ENCODE peak calls at places on chromosomes 1 and 21, in four cellular contexts. A is cardiac muscle cell, Q is neural progenitor cell, J is heart left ventricle. U is an unnamed sample.

GRCh38 chr1:84721152-84721551 is 30.9 kb upstream of the SSX2IP start:
- DNase-seq in A (no peak), Q (no peak), J (no peak), U (no peak)

GRCh38 chr1:193799948-193800690 is 613.7 kb upstream of the B3GALT2 start:
- DNase-seq in A (no peak), Q (no peak), J (no peak), U (no peak)

GRCh38 chr21:14737922-14738321 is 191.8 kb upstream of the SAMSN1 start:
- DNase-seq in A (peak), Q (peak), J (no peak), U (no peak)

GRCh38 chr1:53278294-53278693 is 40.0 kb upstream of the MAGOH start:
- DNase-seq in A (no peak), Q (peak), J (peak), U (peak)

GRCh38 chr1:109078317-109078716 is 2.5 kb upstream of the TAF13 start:
- DNase-seq in A (no peak), Q (no peak), J (no peak), U (no peak)

GRCh38 chr1:95281781-95282495 is 47.9 kb downstream of the RWDD3 start:
- DNase-seq in A (no peak), Q (no peak), J (no peak), U (no peak)

GRCh38 chr1:60880202-60880601 is 202.2 kb upstream of the NFIA start:
- DNase-seq in A (no peak), Q (no peak), J (no peak), U (no peak)

GRCh38 chr1:20078166-20078565 is 8.2 kb downstream of the PLA2G5 start:
- DNase-seq in A (no peak), Q (no peak), J (no peak), U (no peak)

GRCh38 chr1:74412244-74412643 is 100.2 kb downstream of the LRRC53 start:
- DNase-seq in A (no peak), Q (no peak), J (no peak), U (no peak)

GRCh38 chr21:17911628-17912027 is 92.5 kb upstream of the C21orf91 start:
- DNase-seq in A (no peak), Q (no peak), J (no peak), U (no peak)

GRCh38 chr1:234019387-234019786 is 114.9 kb downstream of the SLC35F3 start:
- DNase-seq in A (no peak), Q (no peak), J (no peak), U (no peak)

GRCh38 chr1:81007024-81007423 is 793.7 kb upstream of the ADGRL2 start:
- DNase-seq in A (no peak), Q (no peak), J (no peak), U (no peak)

GRCh38 chr1:46041974-46042373 is 90.5 kb downstream of the PIK3R3 start:
- DNase-seq in A (no peak), Q (no peak), J (peak), U (no peak)

GRCh38 chr1:52454111-52454510 is 49.7 kb downstream of the PRPF38A start:
- DNase-seq in A (no peak), Q (no peak), J (no peak), U (no peak)

GRCh38 chr1:177857285-177857684 is 112.6 kb downstream of the SEC16B start:
- DNase-seq in A (no peak), Q (no peak), J (no peak), U (no peak)

GRCh38 chr1:15328245-15328784 is 81.3 kb downstream of the FHAD1 start:
- DNase-seq in A (no peak), Q (no peak), J (no peak), U (no peak)

GRCh38 chr1:15326691-15327530 is 79.9 kb downstream of the FHAD1 start:
- DNase-seq in A (no peak), Q (peak), J (no peak), U (no peak)

GRCh38 chr1:15329481-15329815 is 80.2 kb upstream of the EFHD2 start:
- DNase-seq in A (no peak), Q (no peak), J (no peak), U (no peak)

GRCh38 chr1:15330028-15330427 is 79.7 kb upstream of the EFHD2 start:
- DNase-seq in A (no peak), Q (no peak), J (no peak), U (no peak)

GRCh38 chr1:15328785-15329480 is 80.8 kb upstream of the EFHD2 start:
- DNase-seq in A (peak), Q (no peak), J (peak), U (no peak)
- TF ChIP-seq CTCF in A (peak), Q (no peak), J (peak), U (no peak)

GRCh38 chr1:9428601-9429368 is 110.5 kb upstream of the SLC25A33 start:
- DNase-seq in A (peak), Q (peak), J (peak), U (peak)
- TF ChIP-seq CTCF in A (no peak), Q (peak), J (peak), U (peak)

GRCh38 chr1:192700834-192701271 is 64.9 kb downstream of the RGS13 start:
- DNase-seq in A (peak), Q (no peak), J (no peak), U (no peak)
- TF ChIP-seq CTCF in A (no peak), Q (no peak), J (no peak), U (no peak)

GRCh38 chr1:244011796-244012195 is 39.3 kb upstream of the ZBTB18 start:
- DNase-seq in A (no peak), Q (no peak), J (no peak), U (no peak)

GRCh38 chr1:244011251-244011650 is 39.8 kb upstream of the ZBTB18 start:
- DNase-seq in A (no peak), Q (no peak), J (no peak), U (no peak)

GRCh38 chr1:244012232-244012631 is 38.9 kb upstream of the ZBTB18 start:
- DNase-seq in A (no peak), Q (peak), J (no peak), U (no peak)

GRCh38 chr1:244010191-244010590 is 40.9 kb upstream of the ZBTB18 start:
- DNase-seq in A (no peak), Q (peak), J (no peak), U (no peak)

DNA sequence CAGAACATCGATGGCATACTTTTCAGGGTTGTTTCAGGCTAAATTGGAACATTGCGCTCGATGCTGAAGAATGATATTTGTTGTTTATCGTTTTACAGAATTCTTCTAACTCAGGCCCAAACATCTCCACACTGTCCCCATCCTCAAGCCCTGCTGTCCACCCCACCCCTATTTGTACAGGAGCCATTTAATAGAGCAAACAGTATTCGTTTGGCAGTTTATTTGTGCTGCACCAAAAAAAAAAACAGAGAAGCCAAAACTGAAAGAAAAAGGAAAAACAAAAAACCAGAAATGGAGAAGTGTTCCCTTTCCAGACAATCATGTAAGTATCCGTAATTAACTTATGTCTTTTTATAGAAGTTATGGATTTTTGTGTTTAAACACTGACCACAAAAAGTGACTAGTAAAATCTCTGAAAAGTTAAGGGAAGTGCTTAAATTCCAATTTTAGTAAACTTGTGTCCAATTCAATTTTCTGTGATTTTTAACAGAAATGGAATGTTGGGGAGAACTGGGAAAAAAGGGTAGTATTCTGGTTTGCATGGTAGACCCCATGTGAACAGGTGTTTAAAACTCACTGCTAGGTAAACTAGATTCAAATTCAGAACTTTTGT is 40.4 kb upstream of the ZBTB18 start:
- DNase-seq in A (no peak), Q (no peak), J (no peak), U (no peak)
- TF ChIP-seq CTCF in A (no peak), Q (no peak), J (no peak), U (no peak)

GRCh38 chr1:160261878-160262794 is at the start of gene DCAF8:
- DNase-seq in A (peak), Q (peak), J (peak), U (peak)
- TF ChIP-seq CTCF in A (no peak), Q (no peak), J (no peak), U (no peak)

GRCh38 chr1:213440766-213441165 is 389.7 kb downstream of the RPS6KC1 start:
- DNase-seq in A (peak), Q (no peak), J (no peak), U (no peak)
- TF ChIP-seq CTCF in A (no peak), Q (no peak), J (no peak), U (no peak)

GRCh38 chr1:198072177-198072576 is 84.6 kb upstream of the NEK7 start:
- DNase-seq in A (peak), Q (no peak), J (no peak), U (no peak)
- TF ChIP-seq CTCF in A (peak), Q (peak), J (peak), U (no peak)

GRCh38 chr1:231720652-231721325 is 94.2 kb downstream of the DISC1 start:
- DNase-seq in A (no peak), Q (no peak), J (no peak), U (no peak)

GRCh38 chr1:231723146-231723545 is 96.6 kb downstream of the DISC1 start:
- DNase-seq in A (no peak), Q (no peak), J (no peak), U (no peak)

GRCh38 chr1:231724041-231724440 is 97.5 kb downstream of the DISC1 start:
- DNase-seq in A (no peak), Q (no peak), J (no peak), U (no peak)

GRCh38 chr1:231727171-231727570 is 100.6 kb downstream of the DISC1 start:
- DNase-seq in A (no peak), Q (no peak), J (no peak), U (no peak)

DNA sequence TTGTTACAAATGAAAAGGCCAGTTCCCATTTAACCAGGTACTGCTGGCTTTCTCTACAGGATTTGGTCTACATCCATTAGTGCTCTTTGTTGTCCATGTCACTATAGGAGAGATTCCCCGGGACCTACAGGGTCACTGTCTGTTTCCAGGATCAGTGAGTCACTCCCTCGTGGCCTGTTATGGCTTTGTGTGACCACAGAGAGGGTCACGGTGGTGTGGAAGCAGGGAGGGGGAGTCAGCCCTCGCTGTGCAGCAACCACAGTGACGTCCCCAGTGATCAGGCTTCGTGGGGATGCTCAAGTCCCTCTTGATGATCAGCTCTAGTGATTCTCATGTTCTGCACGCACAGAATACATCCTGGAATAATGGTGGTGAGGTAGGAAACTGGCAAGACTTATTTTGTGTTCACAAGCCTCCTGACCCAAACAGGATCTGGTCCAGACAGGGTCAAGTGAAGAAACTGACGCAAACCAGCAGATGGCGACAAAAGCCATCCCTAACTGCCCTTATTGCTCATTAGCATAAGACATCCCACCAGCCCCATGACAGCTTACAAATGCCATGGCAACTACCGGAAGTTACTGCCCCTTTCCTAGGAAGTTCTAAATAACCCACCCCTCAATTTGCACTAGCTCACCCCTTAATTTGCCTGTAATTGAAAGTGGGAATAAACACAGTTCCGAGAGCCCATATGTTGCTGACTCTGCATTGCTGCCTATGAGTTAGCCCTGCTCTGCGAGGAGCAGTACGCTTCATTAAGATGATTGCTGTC is 98.5 kb downstream of the DISC1 start:
- DNase-seq in A (peak), Q (peak), J (no peak), U (no peak)
- TF ChIP-seq CTCF in A (peak), Q (peak), J (peak), U (peak)

DNA sequence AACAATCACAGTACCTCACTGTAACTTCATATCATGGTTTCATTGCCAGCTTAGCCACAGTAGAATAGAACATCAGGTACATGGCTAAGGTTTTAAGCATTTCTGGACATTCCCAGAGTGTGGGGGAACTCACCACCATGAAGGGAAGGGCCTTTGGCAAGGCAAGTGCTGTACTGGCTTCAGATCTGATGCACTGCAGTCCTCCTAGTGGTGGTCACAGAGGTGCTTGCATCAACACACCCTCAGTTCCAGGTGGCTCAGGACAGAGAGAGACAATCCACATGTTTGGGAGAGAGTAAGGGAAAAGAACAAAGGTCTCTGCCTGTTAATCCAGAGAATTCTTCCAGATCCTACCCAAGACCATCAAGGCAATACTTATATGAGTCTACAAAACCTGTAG is 528.4 kb upstream of the RGS18 start:
- DNase-seq in A (no peak), Q (peak), J (no peak), U (no peak)
- TF ChIP-seq CTCF in A (no peak), Q (no peak), J (no peak), U (no peak)

U was measured in type B pancreatic cell.